ENCODE peak calls at places on chromosomes 7 and 10, in ten cellular contexts. M is prostate gland, C is RWPE1, P is T-helper 2 cell, R is left ventricle myocardium inferior, G is transverse colon, Y is fibroblast of the aortic adventitia, S is H9, O is HT-29, D is neural crest cell. F is an unnamed sample.

GRCh38 chr10:3852147-3852904 is 67.3 kb upstream of the KLF6 start:
- DNase-seq in Y (peak; percentile 97), O (peak; percentile 98), M (peak; percentile 97), C (peak; percentile 91), R (peak; percentile 34), S (no peak), G (peak; percentile 88), P (peak; percentile 44), D (no peak), F (peak; percentile 99)

GRCh38 chr7:33807158-33807530 is 98.2 kb upstream of the BMPER start:
- DNase-seq in C (no peak), S (no peak), D (no peak), P (no peak), R (no peak), G (no peak), O (no peak), M (no peak), Y (no peak), F (no peak)

GRCh38 chr7:70104243-70104642 is 506.0 kb downstream of the AUTS2 start:
- DNase-seq in G (no peak), D (no peak), S (no peak), R (no peak), P (no peak), C (no peak), Y (no peak), M (no peak), O (no peak), F (no peak)

GRCh38 chr7:27868117-27868516 is 128.2 kb downstream of the TAX1BP1 start:
- DNase-seq in Y (no peak), D (no peak), M (no peak), R (no peak), C (peak; percentile 40), S (no peak), P (no peak), G (no peak), O (no peak), F (peak; percentile 18)

GRCh38 chr7:22969010-22969431 is 44.9 kb downstream of the HYCC1 start:
- DNase-seq in M (no peak), Y (no peak), R (no peak), P (no peak), D (no peak), C (no peak), G (no peak), O (no peak), S (no peak), F (no peak)

GRCh38 chr7:104252409-104253134 is 44.8 kb upstream of the ORC5 start:
- DNase-seq in R (no peak), C (no peak), O (peak; percentile 65), S (peak; percentile 36), Y (no peak), P (no peak), D (no peak), M (no peak), G (no peak), F (no peak)

GRCh38 chr10:76086571-76087260 is 655.3 kb downstream of the LRMDA start:
- DNase-seq in S (peak; percentile 68), M (peak; percentile 77), Y (peak; percentile 94), D (no peak), R (no peak), P (no peak), O (peak; percentile 45), G (peak; percentile 76), C (peak; percentile 72), F (peak; percentile 100)

GRCh38 chr7:97844036-97844435 is 28.2 kb downstream of the ASNS start:
- DNase-seq in C (peak; percentile 13), R (no peak), O (peak; percentile 63), G (no peak), D (no peak), S (no peak), M (no peak), Y (no peak), P (no peak), F (no peak)

GRCh38 chr7:158544708-158545107 is 42.9 kb downstream of the PTPRN2 start:
- DNase-seq in O (no peak), S (no peak), R (no peak), C (no peak), Y (no peak), G (no peak), D (no peak), M (no peak), P (no peak), F (no peak)

GRCh38 chr10:454860-455259 is 234.6 kb downstream of the DIP2C start:
- DNase-seq in R (peak; percentile 37), G (no peak), C (peak; percentile 80), D (no peak), S (no peak), P (no peak), Y (peak; percentile 90), O (no peak), M (peak; percentile 61), F (peak; percentile 94)

GRCh38 chr7:107971100-107971499 is 31.9 kb downstream of the LAMB1 start:
- DNase-seq in Y (no peak), O (no peak), P (no peak), C (no peak), R (no peak), D (no peak), S (no peak), G (no peak), M (no peak), F (no peak)